ENCODE peak calls at places on chromosomes 2 and 18, in five cellular contexts. M is breast epithelium, R is ovary, U is IMR-90, W is tibial nerve. B is an unnamed sample.

GRCh38 chr18:77439888-77440287 is 190.2 kb downstream of the GALR1 start:
- DNase-seq in W (no peak), M (no peak), U (no peak), R (no peak), B (no peak)

GRCh38 chr2:12507295-12507694 is 209.4 kb upstream of the TRIB2 start:
- DNase-seq in M (no peak), R (peak; percentile 45), U (peak; percentile 80), W (no peak), B (no peak)

GRCh38 chr2:20622731-20623130 is 28.2 kb downstream of the HS1BP3 start:
- DNase-seq in M (peak; percentile 51), U (no peak), R (no peak), W (no peak), B (no peak)

GRCh38 chr2:119888673-119889072 is 124.2 kb upstream of the EPB41L5 start:
- DNase-seq in W (no peak), U (peak; percentile 92), R (no peak), M (no peak), B (no peak)

GRCh38 chr2:152134488-152135280 is 35.8 kb upstream of the CACNB4 start:
- DNase-seq in U (peak; percentile 68), R (no peak), W (no peak), M (no peak), B (no peak)

GRCh38 chr2:151374426-151374825 is 17.0 kb downstream of the TNFAIP6 start:
- DNase-seq in R (no peak), W (no peak), M (no peak), U (peak; percentile 91), B (no peak)

GRCh38 chr2:174586896-174587295 is 10.7 kb downstream of the WIPF1 start:
- DNase-seq in M (no peak), R (no peak), U (peak; percentile 38), W (no peak), B (no peak)

GRCh38 chr2:169528271-169528701 is 18.8 kb downstream of the KLHL41 start:
- DNase-seq in M (peak; percentile 71), W (peak; percentile 56), R (peak; percentile 70), U (peak; percentile 51), B (no peak)

GRCh38 chr2:97736608-97737330 is 23.4 kb downstream of the ZAP70 start:
- DNase-seq in U (no peak), R (no peak), W (no peak), M (no peak), B (no peak)

GRCh38 chr2:240919161-240919781 is 13.1 kb downstream of the CROCC2 start:
- DNase-seq in U (no peak), M (peak; percentile 28), W (peak; percentile 10), R (peak; percentile 15), B (no peak)

GRCh38 chr2:37585982-37586621 is 85.3 kb downstream of the CDC42EP3 start:
- DNase-seq in W (no peak), U (peak; percentile 93), M (no peak), R (peak; percentile 47), B (no peak)

GRCh38 chr2:37506407-37507068 is 162.1 kb downstream of the QPCT start:
- DNase-seq in W (no peak), R (no peak), U (peak; percentile 43), M (no peak), B (no peak)

GRCh38 chr2:231718799-231719198 is 10.5 kb downstream of the PTMA start:
- DNase-seq in U (no peak), M (no peak), R (no peak), W (no peak), B (no peak)

GRCh38 chr2:217685255-217685605 is 317.6 kb downstream of the TNS1 start:
- DNase-seq in W (peak; percentile 64), U (peak; percentile 95), M (peak; percentile 62), R (peak; percentile 61), B (no peak)

GRCh38 chr18:74728586-74728985 is 130.9 kb downstream of the ZNF407 start:
- DNase-seq in M (no peak), U (no peak), R (no peak), W (no peak), B (no peak)

GRCh38 chr18:74733592-74733991 is 135.9 kb downstream of the ZNF407 start:
- DNase-seq in U (no peak), R (no peak), M (no peak), W (no peak), B (no peak)

GRCh38 chr18:74732380-74732779 is 134.7 kb downstream of the ZNF407 start:
- DNase-seq in M (no peak), R (no peak), W (no peak), U (no peak), B (no peak)

GRCh38 chr18:74731097-74731496 is 133.4 kb downstream of the ZNF407 start:
- DNase-seq in U (peak; percentile 86), R (no peak), W (no peak), M (no peak), B (no peak)

DNA sequence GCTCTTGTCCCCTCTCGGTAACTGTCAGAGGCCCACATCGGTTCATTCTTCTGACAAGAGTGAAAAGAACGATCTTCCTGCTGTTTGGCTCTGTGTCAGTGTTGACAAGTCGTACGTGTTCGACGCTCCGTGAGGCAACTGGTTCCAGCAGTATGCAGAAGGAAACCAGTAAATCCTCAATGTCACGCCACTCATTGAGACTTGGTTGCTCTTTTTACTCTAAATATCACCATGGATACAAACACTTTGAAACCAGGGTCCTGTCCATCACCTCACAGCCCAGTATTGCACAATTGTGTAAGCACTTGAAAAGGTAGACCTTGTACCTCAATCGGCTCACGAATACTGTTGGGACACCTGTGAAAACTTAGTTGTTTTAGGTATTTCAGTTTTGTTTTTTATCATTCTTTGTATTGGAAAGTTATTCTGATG is 136.4 kb downstream of the ZNF407 start:
- DNase-seq in W (no peak), U (no peak), M (no peak), R (no peak), B (no peak)
- TF ChIP-seq POLR2A in W (no peak), U (no peak), M (no peak), R (no peak), B (no peak)

GRCh38 chr2:177149155-177149503 is 63.5 kb upstream of the HNRNPA3 start:
- DNase-seq in M (no peak), U (no peak), R (no peak), W (no peak), B (no peak)
- H3K4me3 ChIP-seq in M (peak overlapping the region; percentile 30), U (no peak overlapping the region), R (no peak overlapping the region), W (no peak overlapping the region), B (peak overlapping the region; percentile 38)

GRCh38 chr2:30447149-30448045 is at the start of gene LCLAT1:
- DNase-seq in W (peak; percentile 33), R (peak; percentile 77), M (peak; percentile 64), U (peak; percentile 72), B (peak; percentile 13)
- TF ChIP-seq POLR2A in W (no peak), R (peak; percentile 35), M (no peak), U (no peak), B (no peak)

GRCh38 chr2:73013941-73014340 is 57.6 kb downstream of the SFXN5 start:
- DNase-seq in R (no peak), U (peak; percentile 70), M (no peak), W (no peak), B (no peak)
- H3K4me3 ChIP-seq in R (no peak overlapping the region), U (no peak overlapping the region), M (no peak overlapping the region), W (no peak overlapping the region), B (no peak overlapping the region)

GRCh38 chr2:27715318-27716165 is 51.9 kb downstream of the SLC4A1AP start:
- DNase-seq in R (peak; percentile 70), U (peak; percentile 69), M (no peak), W (no peak), B (no peak)
- TF ChIP-seq POLR2A in R (peak; percentile 45), U (peak; percentile 28), M (no peak), W (peak; percentile 38), B (no peak)

GRCh38 chr18:48292787-48293409 is 116.3 kb downstream of the ZBTB7C start:
- DNase-seq in M (no peak), R (no peak), W (no peak), U (no peak), B (no peak)
- H3K4me3 ChIP-seq in M (no peak overlapping the region), R (no peak overlapping the region), W (no peak overlapping the region), U (no peak overlapping the region), B (no peak overlapping the region)

GRCh38 chr2:201780674-201781582 is at the start of gene ALS2:
- DNase-seq in R (peak; percentile 96), M (peak; percentile 98), W (peak; percentile 96), U (peak; percentile 100), B (peak; percentile 81)
- TF ChIP-seq POLR2A in R (peak; percentile 37), M (peak; percentile 37), W (peak; percentile 80), U (peak; percentile 66), B (no peak)

GRCh38 chr2:8515864-8516533 is 165.9 kb upstream of the ID2 start:
- DNase-seq in R (no peak), U (no peak), M (no peak), W (no peak), B (no peak)

GRCh38 chr2:8515390-8515761 is 166.5 kb upstream of the ID2 start:
- DNase-seq in R (no peak), M (no peak), W (no peak), U (no peak), B (no peak)

GRCh38 chr2:8513601-8514273 is 168.1 kb upstream of the ID2 start:
- DNase-seq in M (no peak), U (no peak), W (no peak), R (no peak), B (no peak)

GRCh38 chr2:8514748-8515389 is 167.0 kb upstream of the ID2 start:
- DNase-seq in W (no peak), U (no peak), M (no peak), R (no peak), B (no peak)

DNA sequence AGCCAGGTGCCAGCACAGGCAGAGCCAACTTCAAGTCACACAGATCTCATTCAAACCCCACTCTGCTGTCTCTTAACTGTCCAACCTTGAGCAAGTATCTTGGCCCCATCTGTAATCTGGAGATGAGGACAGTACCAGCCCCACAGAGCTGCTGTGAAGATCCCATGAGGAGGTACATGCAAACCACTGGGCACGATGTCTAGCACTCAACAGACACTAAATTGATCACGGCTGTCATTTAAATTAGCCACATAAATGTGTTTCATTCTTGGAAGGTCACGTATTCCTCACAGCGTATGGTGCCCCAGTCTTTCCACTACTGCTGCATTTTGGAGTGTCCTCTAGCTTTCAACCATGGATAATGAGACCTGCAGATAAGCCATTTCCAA is 167.6 kb upstream of the ID2 start:
- DNase-seq in W (no peak), R (no peak), M (no peak), U (no peak), B (no peak)
- H3K4me3 ChIP-seq in W (no peak overlapping the region), R (no peak overlapping the region), M (no peak overlapping the region), U (no peak overlapping the region), B (no peak overlapping the region)

B was measured in esophagus squamous epithelium.